ENCODE peak calls at places on chromosomes 5 and 9, in nine cellular contexts. One of them, this sample, is unnamed.

GRCh38 chr5:177605078-177605477 is 5.1 kb downstream of the B4GALT7 start:
- DNase-seq in A549: no peak
- DNase-seq in lower leg skin: no peak
- DNase-seq in heart right ventricle: no peak
- DNase-seq in brain microvascular endothelial cell: no peak
- DNase-seq in AG04450: no peak
- DNase-seq in left ventricle myocardium inferior: no peak
- DNase-seq in nephron progenitor cell: no peak
- DNase-seq in ovary: no peak
- DNase-seq in this sample: no peak

GRCh38 chr5:159917919-159918487 is 1.7 kb downstream of the ADRA1B start:
- DNase-seq in A549: peak; percentile 37
- DNase-seq in lower leg skin: no peak
- DNase-seq in heart right ventricle: no peak
- DNase-seq in brain microvascular endothelial cell: no peak
- DNase-seq in AG04450: no peak
- DNase-seq in left ventricle myocardium inferior: no peak
- DNase-seq in nephron progenitor cell: no peak
- DNase-seq in ovary: no peak
- DNase-seq in this sample: no peak

GRCh38 chr5:82396871-82397514 is 118.8 kb upstream of the RPS23 start:
- DNase-seq in A549: peak; percentile 86
- DNase-seq in lower leg skin: peak; percentile 93
- DNase-seq in heart right ventricle: peak; percentile 60
- DNase-seq in brain microvascular endothelial cell: peak; percentile 99
- DNase-seq in AG04450: peak; percentile 98
- DNase-seq in left ventricle myocardium inferior: peak; percentile 72
- DNase-seq in nephron progenitor cell: no peak
- DNase-seq in ovary: peak; percentile 50
- DNase-seq in this sample: no peak

GRCh38 chr5:139711067-139711851 is 63.1 kb downstream of the CXXC5 start:
- DNase-seq in A549: peak; percentile 46
- DNase-seq in lower leg skin: no peak
- DNase-seq in heart right ventricle: peak; percentile 45
- DNase-seq in brain microvascular endothelial cell: no peak
- DNase-seq in AG04450: no peak
- DNase-seq in left ventricle myocardium inferior: peak; percentile 30
- DNase-seq in nephron progenitor cell: peak; percentile 81
- DNase-seq in ovary: peak; percentile 59
- DNase-seq in this sample: no peak

GRCh38 chr9:99593621-99594020 is 228.1 kb upstream of the NR4A3 start:
- DNase-seq in A549: no peak
- DNase-seq in lower leg skin: no peak
- DNase-seq in heart right ventricle: no peak
- DNase-seq in brain microvascular endothelial cell: no peak
- DNase-seq in AG04450: no peak
- DNase-seq in left ventricle myocardium inferior: no peak
- DNase-seq in nephron progenitor cell: no peak
- DNase-seq in ovary: no peak
- DNase-seq in this sample: no peak

GRCh38 chr9:107548298-107549142 is 59.0 kb upstream of the KLF4 start:
- DNase-seq in A549: peak; percentile 78
- DNase-seq in lower leg skin: no peak
- DNase-seq in heart right ventricle: no peak
- DNase-seq in brain microvascular endothelial cell: peak; percentile 90
- DNase-seq in AG04450: peak; percentile 61
- DNase-seq in left ventricle myocardium inferior: no peak
- DNase-seq in nephron progenitor cell: no peak
- DNase-seq in ovary: no peak
- DNase-seq in this sample: no peak

GRCh38 chr9:76516350-76516749 is 57.4 kb downstream of the GCNT1 start:
- DNase-seq in A549: no peak
- DNase-seq in lower leg skin: no peak
- DNase-seq in heart right ventricle: no peak
- DNase-seq in brain microvascular endothelial cell: no peak
- DNase-seq in AG04450: no peak
- DNase-seq in left ventricle myocardium inferior: no peak
- DNase-seq in nephron progenitor cell: no peak
- DNase-seq in ovary: no peak
- DNase-seq in this sample: no peak

GRCh38 chr5:173581408-173582197 is 34.8 kb downstream of the BOD1 start:
- DNase-seq in A549: peak; percentile 26
- DNase-seq in lower leg skin: no peak
- DNase-seq in heart right ventricle: peak; percentile 45
- DNase-seq in brain microvascular endothelial cell: no peak
- DNase-seq in AG04450: no peak
- DNase-seq in left ventricle myocardium inferior: no peak
- DNase-seq in nephron progenitor cell: peak; percentile 85
- DNase-seq in ovary: no peak
- DNase-seq in this sample: peak; percentile 62

GRCh38 chr9:126301985-126302603 is 24.5 kb upstream of the MVB12B start:
- DNase-seq in A549: peak; percentile 64
- DNase-seq in lower leg skin: peak; percentile 91
- DNase-seq in heart right ventricle: no peak
- DNase-seq in brain microvascular endothelial cell: peak; percentile 69
- DNase-seq in AG04450: peak; percentile 37
- DNase-seq in left ventricle myocardium inferior: peak; percentile 48
- DNase-seq in nephron progenitor cell: peak; percentile 53
- DNase-seq in ovary: no peak
- DNase-seq in this sample: no peak

GRCh38 chr9:79061766-79062165 is 510.0 kb upstream of the TLE4 start:
- DNase-seq in A549: no peak
- DNase-seq in lower leg skin: no peak
- DNase-seq in heart right ventricle: no peak
- DNase-seq in brain microvascular endothelial cell: no peak
- DNase-seq in AG04450: no peak
- DNase-seq in left ventricle myocardium inferior: no peak
- DNase-seq in nephron progenitor cell: no peak
- DNase-seq in ovary: no peak
- DNase-seq in this sample: no peak

GRCh38 chr9:113231701-113232100 is 10.4 kb downstream of the SLC31A1 start:
- DNase-seq in A549: no peak
- DNase-seq in lower leg skin: no peak
- DNase-seq in heart right ventricle: no peak
- DNase-seq in brain microvascular endothelial cell: no peak
- DNase-seq in AG04450: no peak
- DNase-seq in left ventricle myocardium inferior: no peak
- DNase-seq in nephron progenitor cell: no peak
- DNase-seq in ovary: no peak
- DNase-seq in this sample: no peak

GRCh38 chr5:102866315-102866693 is 111.2 kb downstream of the PAM start:
- DNase-seq in A549: no peak
- DNase-seq in lower leg skin: no peak
- DNase-seq in heart right ventricle: no peak
- DNase-seq in brain microvascular endothelial cell: no peak
- DNase-seq in AG04450: no peak
- DNase-seq in left ventricle myocardium inferior: no peak
- DNase-seq in nephron progenitor cell: no peak
- DNase-seq in ovary: no peak
- DNase-seq in this sample: no peak

GRCh38 chr5:41973887-41974286 is 48.8 kb downstream of the FBXO4 start:
- DNase-seq in A549: no peak
- DNase-seq in lower leg skin: no peak
- DNase-seq in heart right ventricle: no peak
- DNase-seq in brain microvascular endothelial cell: no peak
- DNase-seq in AG04450: no peak
- DNase-seq in left ventricle myocardium inferior: no peak
- DNase-seq in nephron progenitor cell: no peak
- DNase-seq in ovary: no peak
- DNase-seq in this sample: no peak

GRCh38 chr5:115661156-115661555 is 35.3 kb upstream of the TMED7 start:
- DNase-seq in A549: no peak
- DNase-seq in lower leg skin: no peak
- DNase-seq in heart right ventricle: no peak
- DNase-seq in brain microvascular endothelial cell: peak; percentile 13
- DNase-seq in AG04450: no peak
- DNase-seq in left ventricle myocardium inferior: no peak
- DNase-seq in nephron progenitor cell: no peak
- DNase-seq in ovary: no peak
- DNase-seq in this sample: no peak

DNA sequence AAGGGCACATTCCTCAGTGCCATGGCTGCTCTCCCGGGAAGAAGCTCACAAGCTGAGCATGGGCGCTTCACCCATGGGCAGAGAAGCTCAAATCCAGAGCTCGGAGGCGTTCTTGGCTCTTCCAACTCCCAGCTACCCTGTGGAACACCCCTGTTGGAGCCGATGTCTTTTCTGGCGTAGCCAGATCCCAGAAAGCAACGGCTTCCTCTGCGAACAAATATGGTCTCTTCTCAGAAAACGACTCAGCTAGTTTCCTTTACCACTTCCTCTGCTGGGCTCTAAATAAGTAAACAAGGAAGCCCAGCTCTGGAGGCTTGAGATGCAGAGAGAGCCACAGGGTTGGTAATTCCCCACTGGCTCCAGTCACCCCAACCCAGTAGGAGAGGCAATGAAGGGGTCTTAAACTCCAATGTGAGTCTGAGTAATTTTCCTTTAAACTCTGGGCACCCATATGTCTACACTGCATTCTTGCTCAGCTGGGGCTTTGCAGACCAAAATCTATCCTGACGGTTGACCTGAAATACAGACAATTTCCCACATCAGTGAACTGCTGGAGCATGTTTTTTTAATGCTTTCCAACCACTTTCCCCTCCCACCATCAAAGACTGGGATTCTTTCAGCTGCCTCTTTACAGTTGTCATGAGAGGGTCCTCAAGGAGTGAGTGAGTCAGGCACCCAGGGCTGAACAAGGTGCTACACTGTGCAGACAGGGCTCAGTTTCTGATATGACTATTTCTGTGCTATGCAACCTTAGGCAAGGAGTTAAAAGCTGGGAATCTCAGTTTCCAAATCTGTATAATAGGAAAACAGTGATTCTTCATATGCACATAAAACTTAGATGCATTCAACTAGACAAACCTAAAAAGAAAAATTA is at the start of gene LCP2:
- DNase-seq in A549: no peak
- DNase-seq in lower leg skin: peak; percentile 9
- DNase-seq in heart right ventricle: no peak
- DNase-seq in brain microvascular endothelial cell: no peak
- DNase-seq in AG04450: no peak
- DNase-seq in left ventricle myocardium inferior: no peak
- DNase-seq in nephron progenitor cell: no peak
- DNase-seq in ovary: no peak
- DNase-seq in this sample: no peak
- TF ChIP-seq CTCF in A549: no peak
- TF ChIP-seq CTCF in lower leg skin: no peak
- TF ChIP-seq CTCF in heart right ventricle: no peak
- TF ChIP-seq CTCF in brain microvascular endothelial cell: no peak
- TF ChIP-seq CTCF in AG04450: no peak
- TF ChIP-seq CTCF in left ventricle myocardium inferior: no peak
- TF ChIP-seq CTCF in nephron progenitor cell: no peak
- TF ChIP-seq CTCF in ovary: no peak
- TF ChIP-seq CTCF in this sample: no peak

GRCh38 chr5:65802080-65802479 is 80.1 kb downstream of the NLN start:
- DNase-seq in A549: no peak
- DNase-seq in lower leg skin: no peak
- DNase-seq in heart right ventricle: no peak
- DNase-seq in brain microvascular endothelial cell: no peak
- DNase-seq in AG04450: no peak
- DNase-seq in left ventricle myocardium inferior: no peak
- DNase-seq in nephron progenitor cell: no peak
- DNase-seq in ovary: no peak
- DNase-seq in this sample: no peak

GRCh38 chr5:65801332-65801731 is 79.3 kb downstream of the NLN start:
- DNase-seq in A549: no peak
- DNase-seq in lower leg skin: no peak
- DNase-seq in heart right ventricle: no peak
- DNase-seq in brain microvascular endothelial cell: peak; percentile 47
- DNase-seq in AG04450: no peak
- DNase-seq in left ventricle myocardium inferior: no peak
- DNase-seq in nephron progenitor cell: no peak
- DNase-seq in ovary: no peak
- DNase-seq in this sample: no peak

GRCh38 chr5:65803699-65804426 is 81.9 kb downstream of the NLN start:
- DNase-seq in A549: no peak
- DNase-seq in lower leg skin: no peak
- DNase-seq in heart right ventricle: no peak
- DNase-seq in brain microvascular endothelial cell: no peak
- DNase-seq in AG04450: no peak
- DNase-seq in left ventricle myocardium inferior: no peak
- DNase-seq in nephron progenitor cell: no peak
- DNase-seq in ovary: no peak
- DNase-seq in this sample: no peak

GRCh38 chr5:65800775-65801174 is 78.8 kb downstream of the NLN start:
- DNase-seq in A549: no peak
- DNase-seq in lower leg skin: no peak
- DNase-seq in heart right ventricle: no peak
- DNase-seq in brain microvascular endothelial cell: no peak
- DNase-seq in AG04450: no peak
- DNase-seq in left ventricle myocardium inferior: no peak
- DNase-seq in nephron progenitor cell: no peak
- DNase-seq in ovary: no peak
- DNase-seq in this sample: no peak

GRCh38 chr5:65802820-65803219 is 80.8 kb downstream of the NLN start:
- DNase-seq in A549: no peak
- DNase-seq in lower leg skin: no peak
- DNase-seq in heart right ventricle: no peak
- DNase-seq in brain microvascular endothelial cell: no peak
- DNase-seq in AG04450: no peak
- DNase-seq in left ventricle myocardium inferior: no peak
- DNase-seq in nephron progenitor cell: no peak
- DNase-seq in ovary: no peak
- DNase-seq in this sample: no peak
- TF ChIP-seq CTCF in A549: no peak
- TF ChIP-seq CTCF in lower leg skin: no peak
- TF ChIP-seq CTCF in heart right ventricle: no peak
- TF ChIP-seq CTCF in brain microvascular endothelial cell: no peak
- TF ChIP-seq CTCF in AG04450: no peak
- TF ChIP-seq CTCF in left ventricle myocardium inferior: no peak
- TF ChIP-seq CTCF in nephron progenitor cell: no peak
- TF ChIP-seq CTCF in ovary: no peak
- TF ChIP-seq CTCF in this sample: no peak

GRCh38 chr5:147234825-147235635 is at the start of gene STK32A:
- DNase-seq in A549: peak; percentile 42
- DNase-seq in lower leg skin: peak; percentile 86
- DNase-seq in heart right ventricle: peak; percentile 44
- DNase-seq in brain microvascular endothelial cell: no peak
- DNase-seq in AG04450: no peak
- DNase-seq in left ventricle myocardium inferior: peak; percentile 34
- DNase-seq in nephron progenitor cell: peak; percentile 81
- DNase-seq in ovary: peak; percentile 78
- DNase-seq in this sample: peak; percentile 53
- TF ChIP-seq CTCF in A549: no peak
- TF ChIP-seq CTCF in lower leg skin: no peak
- TF ChIP-seq CTCF in heart right ventricle: no peak
- TF ChIP-seq CTCF in brain microvascular endothelial cell: no peak
- TF ChIP-seq CTCF in AG04450: no peak
- TF ChIP-seq CTCF in left ventricle myocardium inferior: no peak
- TF ChIP-seq CTCF in nephron progenitor cell: no peak
- TF ChIP-seq CTCF in ovary: no peak
- TF ChIP-seq CTCF in this sample: peak; percentile 8

DNA sequence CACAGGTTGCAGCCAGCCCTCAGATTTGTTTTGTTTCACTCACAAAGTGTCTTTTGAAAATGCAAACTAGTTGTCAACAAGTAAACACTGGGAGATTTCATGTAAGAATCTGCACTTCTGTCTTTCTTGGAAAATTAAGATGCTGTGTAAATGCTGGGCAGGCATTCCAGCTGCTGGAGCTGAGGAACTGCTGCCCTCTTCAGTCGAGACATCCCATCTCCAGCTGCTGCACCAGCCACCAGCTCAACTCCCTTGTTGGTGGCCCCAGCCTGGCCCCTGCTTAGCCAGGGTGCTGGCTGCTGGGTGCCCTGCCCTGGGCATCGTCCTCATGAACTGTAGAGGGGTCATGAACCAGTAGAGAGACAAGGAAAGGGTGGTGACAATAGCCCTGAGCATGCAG is 33.1 kb upstream of the AFAP1L1 start:
- DNase-seq in A549: no peak
- DNase-seq in lower leg skin: no peak
- DNase-seq in heart right ventricle: no peak
- DNase-seq in brain microvascular endothelial cell: no peak
- DNase-seq in AG04450: no peak
- DNase-seq in left ventricle myocardium inferior: no peak
- DNase-seq in nephron progenitor cell: no peak
- DNase-seq in ovary: no peak
- DNase-seq in this sample: no peak
- TF ChIP-seq CTCF in A549: no peak
- TF ChIP-seq CTCF in lower leg skin: no peak
- TF ChIP-seq CTCF in heart right ventricle: peak; percentile 27
- TF ChIP-seq CTCF in brain microvascular endothelial cell: peak; percentile 47
- TF ChIP-seq CTCF in AG04450: peak; percentile 18
- TF ChIP-seq CTCF in left ventricle myocardium inferior: peak; percentile 20
- TF ChIP-seq CTCF in nephron progenitor cell: no peak
- TF ChIP-seq CTCF in ovary: no peak
- TF ChIP-seq CTCF in this sample: no peak

This sample was measured in progenitor cell of endocrine pancreas.